ENCODE peak calls at places on chromosomes 2 and 18, in four cellular contexts. U is lower lobe of right lung, E is body of pancreas, M is HCT116. L is an unnamed sample.

GRCh38 chr2:12106440-12107080 is 360.1 kb downstream of the LPIN1 start:
- DNase-seq in U (no peak), M (no peak), E (peak; percentile 13), L (peak; percentile 67)

GRCh38 chr2:43001787-43002468 is 209.5 kb upstream of the HAAO start:
- DNase-seq in U (no peak), M (no peak), E (no peak), L (no peak)

GRCh38 chr2:143068094-143068890 is 60.9 kb upstream of the ARHGAP15 start:
- DNase-seq in E (no peak), U (no peak), M (no peak), L (no peak)

GRCh38 chr2:158191569-158191968 is 89.9 kb downstream of the UPP2 start:
- DNase-seq in E (no peak), M (no peak), U (no peak), L (no peak)

GRCh38 chr2:12330916-12331315 is 385.8 kb upstream of the TRIB2 start:
- DNase-seq in E (no peak), M (no peak), U (no peak), L (no peak)

GRCh38 chr18:32553174-32553573 is 82.5 kb upstream of the GAREM1 start:
- DNase-seq in M (no peak), U (no peak), E (no peak), L (no peak)

GRCh38 chr18:42281124-42281523 is 326.1 kb downstream of the PIK3C3 start:
- DNase-seq in E (no peak), U (no peak), M (no peak), L (no peak)

GRCh38 chr2:30040147-30040546 is 106.7 kb upstream of the YPEL5 start:
- DNase-seq in M (no peak), E (no peak), U (no peak), L (no peak)

GRCh38 chr2:15748736-15749323 is 157.2 kb downstream of the DDX1 start:
- DNase-seq in M (peak; percentile 55), E (no peak), U (no peak), L (no peak)

GRCh38 chr2:231708773-231709635 is 679 bp downstream of the PTMA start:
- DNase-seq in U (peak; percentile 81), E (peak; percentile 47), M (no peak), L (no peak)

GRCh38 chr2:191954446-191954845 is 107.6 kb upstream of the CAVIN2 start:
- DNase-seq in M (no peak), E (no peak), U (no peak), L (no peak)

GRCh38 chr2:152415231-152415642 is 80.3 kb downstream of the FMNL2 start:
- DNase-seq in M (peak; percentile 36), E (peak; percentile 51), U (no peak), L (no peak)

GRCh38 chr18:58468191-58468590 is 160.7 kb downstream of the ALPK2 start:
- DNase-seq in M (no peak), E (no peak), U (no peak), L (no peak)

DNA sequence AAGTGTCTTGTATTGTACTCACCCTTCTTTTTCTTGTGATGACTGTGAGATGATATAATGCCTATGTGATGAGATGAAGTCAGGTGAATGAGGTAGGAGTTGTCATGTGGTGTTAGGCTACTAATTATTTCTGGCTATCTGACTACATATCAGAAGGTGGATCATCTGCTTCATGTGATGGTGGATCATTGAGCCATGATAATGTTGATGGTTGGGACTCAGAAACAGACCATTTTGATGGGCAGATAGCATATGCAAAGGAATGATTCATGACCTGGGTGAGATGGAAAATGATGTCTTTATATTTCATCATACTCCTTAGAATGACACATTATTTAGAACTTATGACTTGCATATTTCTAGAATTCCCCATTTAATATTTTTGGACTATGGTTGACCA is 19.5 kb downstream of the ANKRD30B start:
- DNase-seq in U (no peak), M (no peak), E (no peak), L (no peak)
- H3K9me3 ChIP-seq in U (no peaks in the 10 kb centered on the region), M (peaks cover 12% of the 10 kb centered on the region), E (no peaks in the 10 kb centered on the region), L (no peaks in the 10 kb centered on the region)

DNA sequence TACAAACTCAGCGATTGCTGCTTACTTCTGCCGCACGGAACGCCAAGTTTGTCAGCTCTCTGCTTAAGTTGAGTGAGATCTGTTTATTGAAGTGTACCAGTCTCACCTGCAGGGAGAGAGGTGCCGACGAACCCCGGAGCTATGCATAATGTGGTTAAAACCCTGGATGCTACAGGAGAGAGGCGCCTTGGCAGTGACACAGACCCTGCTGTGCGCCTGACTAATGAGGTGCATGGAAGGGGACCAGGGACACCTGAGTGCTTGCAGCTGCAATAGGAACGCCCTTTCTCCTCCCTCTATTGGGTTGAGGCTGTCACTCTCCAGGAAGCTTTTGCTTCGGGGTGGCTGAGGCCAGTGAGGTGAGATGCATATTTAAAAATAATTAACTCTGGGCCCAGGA is 1.0 kb downstream of the SLC9A2 start:
- DNase-seq in E (no peak), U (no peak), M (no peak), L (no peak)
- H3K4me3 ChIP-seq in E (no peak overlapping the region), U (no peak overlapping the region), M (no peak overlapping the region), L (no peak overlapping the region)

GRCh38 chr2:210188190-210188589 is 17.0 kb upstream of the KANSL1L start:
- DNase-seq in U (no peak), E (no peak), M (no peak), L (no peak)

GRCh38 chr2:210189452-210190143 is 18.4 kb upstream of the KANSL1L start:
- DNase-seq in M (no peak), E (no peak), U (no peak), L (no peak)

GRCh38 chr2:210190345-210190744 is 19.1 kb upstream of the KANSL1L start:
- DNase-seq in M (no peak), E (no peak), U (no peak), L (no peak)

GRCh38 chr2:210188755-210189154 is 17.5 kb upstream of the KANSL1L start:
- DNase-seq in M (no peak), U (no peak), E (no peak), L (no peak)
- TF ChIP-seq CTCF in M (no peak), U (no peak), E (no peak), L (no peak)

GRCh38 chr18:79930020-79930642 is 21.3 kb downstream of the SLC66A2 start:
- DNase-seq in E (no peak), M (no peak), U (no peak), L (no peak)
- H3K9me3 ChIP-seq in E (no peaks in the 10 kb centered on the region), M (peaks cover 25% of the 10 kb centered on the region), U (peaks cover 41% of the 10 kb centered on the region), L (no peaks in the 10 kb centered on the region)

DNA sequence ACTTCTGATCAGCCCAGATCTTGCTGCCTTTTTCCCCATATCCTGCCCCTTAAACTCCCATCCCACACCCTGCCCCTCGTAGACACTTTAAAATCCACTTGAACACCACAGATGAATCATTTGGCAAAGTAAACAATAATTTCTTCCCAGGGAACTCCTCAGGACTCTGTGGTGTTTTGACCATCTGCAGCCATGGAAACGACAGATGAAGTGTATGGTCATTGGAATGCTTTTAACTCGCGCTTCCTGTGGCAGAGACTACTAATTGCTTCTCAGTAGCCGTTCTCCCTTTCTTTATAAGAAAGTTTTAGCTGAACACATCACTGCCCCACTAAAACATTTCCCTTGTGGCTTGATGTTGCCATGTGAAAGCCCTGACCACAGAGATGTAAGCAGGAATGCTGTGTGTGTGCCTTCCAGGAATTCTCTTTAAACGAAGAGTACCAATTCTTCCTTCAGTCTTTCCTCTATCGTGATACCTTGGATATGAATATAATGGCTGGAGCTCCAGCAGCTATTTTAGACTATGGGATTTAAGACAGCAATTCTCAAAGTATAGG is 92.7 kb upstream of the PARD3B start:
- DNase-seq in E (peak; percentile 49), M (peak; percentile 23), U (no peak), L (no peak)
- H3K4me3 ChIP-seq in E (no peak overlapping the region), M (no peak overlapping the region), U (no peak overlapping the region), L (no peak overlapping the region)

GRCh38 chr18:12990977-12991838 is at the start of gene CEP192:
- DNase-seq in E (peak; percentile 98), M (peak; percentile 98), U (peak; percentile 97), L (peak; percentile 97)
- TF ChIP-seq CTCF in E (no peak), M (no peak), U (no peak), L (no peak)

DNA sequence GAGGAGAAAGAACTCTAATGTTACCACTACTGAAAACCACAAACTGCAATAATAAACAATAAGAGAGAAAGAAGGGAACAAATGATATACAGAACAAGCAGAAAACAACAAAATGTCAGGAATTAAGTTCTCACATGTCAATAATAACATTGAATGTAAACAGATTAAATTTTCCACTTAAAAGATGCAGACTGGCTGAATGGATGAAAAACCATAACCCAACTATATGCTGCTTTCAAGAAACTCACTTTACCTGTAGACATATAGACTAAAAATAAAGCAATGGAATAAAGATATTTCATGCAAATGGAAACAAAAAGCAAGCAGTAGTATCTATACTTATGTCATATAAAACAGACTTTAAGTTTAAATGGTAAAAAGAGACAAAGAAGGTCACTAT is 50.4 kb downstream of the MRO start:
- DNase-seq in E (no peak), U (no peak), M (no peak), L (no peak)
- H3K9me3 ChIP-seq in E (no peaks in the 10 kb centered on the region), U (peaks cover 14% of the 10 kb centered on the region), M (no peaks in the 10 kb centered on the region), L (peaks cover 26% of the 10 kb centered on the region)

L was measured in tibial artery.